ENCODE peak calls at places on chromosomes 12 and 14, in nine cellular contexts. E, J, U, F, K, L, R, G and X are unnamed samples.

GRCh38 chr12:59452746-59453145 is 143.1 kb upstream of the SLC16A7 start:
- DNase-seq in E (no peak), J (no peak), U (no peak), F (no peak), K (no peak), L (no peak), R (no peak), G (no peak), X (no peak)

GRCh38 chr14:103607039-103607668 is 21.9 kb upstream of the KLC1 start:
- DNase-seq in E (no peak), J (peak; percentile 82), U (peak; percentile 56), F (no peak), K (peak; percentile 71), L (peak; percentile 79), R (peak; percentile 61), G (peak; percentile 81), X (peak; percentile 40)

GRCh38 chr14:53979141-53979673 is 22.6 kb upstream of the BMP4 start:
- DNase-seq in E (no peak), J (peak; percentile 56), U (no peak), F (no peak), K (no peak), L (no peak), R (no peak), G (no peak), X (no peak)

GRCh38 chr14:61188936-61189808 is 92.0 kb downstream of the TMEM30B start:
- DNase-seq in E (peak; percentile 87), J (peak; percentile 28), U (peak; percentile 83), F (no peak), K (no peak), L (peak; percentile 57), R (no peak), G (peak; percentile 23), X (peak; percentile 34)

GRCh38 chr12:116901612-116902011 is 9.1 kb upstream of the FBXW8 start:
- DNase-seq in E (no peak), J (no peak), U (no peak), F (no peak), K (no peak), L (no peak), R (no peak), G (no peak), X (no peak)

GRCh38 chr12:47811581-47812484 is 7.9 kb downstream of the HDAC7 start:
- DNase-seq in E (no peak), J (peak; percentile 78), U (no peak), F (no peak), K (no peak), L (peak; percentile 83), R (no peak), G (peak; percentile 31), X (peak; percentile 41)

GRCh38 chr14:76208340-76208739 is 56.6 kb downstream of the GPATCH2L start:
- DNase-seq in E (no peak), J (no peak), U (no peak), F (no peak), K (no peak), L (no peak), R (no peak), G (no peak), X (no peak)

GRCh38 chr14:77752799-77753516 is 8.0 kb downstream of the SNW1 start:
- DNase-seq in E (no peak), J (no peak), U (no peak), F (no peak), K (no peak), L (no peak), R (no peak), G (no peak), X (no peak)

GRCh38 chr12:109760031-109760929 is 46.7 kb downstream of the FAM222A start:
- DNase-seq in E (no peak), J (no peak), U (peak; percentile 43), F (no peak), K (no peak), L (peak; percentile 34), R (no peak), G (peak; percentile 50), X (no peak)

GRCh38 chr12:84313326-84313675 is 599.3 kb downstream of the SLC6A15 start:
- DNase-seq in E (no peak), J (no peak), U (no peak), F (no peak), K (no peak), L (no peak), R (no peak), G (no peak), X (no peak)

GRCh38 chr12:47391566-47391965 is 311.8 kb upstream of the AMIGO2 start:
- DNase-seq in E (no peak), J (no peak), U (no peak), F (no peak), K (peak; percentile 50), L (no peak), R (no peak), G (peak; percentile 17), X (no peak)

GRCh38 chr12:71967176-71967575 is 28.5 kb downstream of the TPH2 start:
- DNase-seq in E (no peak), J (no peak), U (no peak), F (no peak), K (no peak), L (no peak), R (no peak), G (no peak), X (no peak)

GRCh38 chr12:116346222-116346621 is 68.7 kb upstream of the MED13L start:
- DNase-seq in E (no peak), J (no peak), U (no peak), F (no peak), K (no peak), L (peak; percentile 42), R (no peak), G (no peak), X (peak; percentile 37)

GRCh38 chr12:115666168-115666567 is 611.3 kb downstream of the MED13L start:
- DNase-seq in E (no peak), J (no peak), U (no peak), F (no peak), K (no peak), L (no peak), R (no peak), G (no peak), X (no peak)

DNA sequence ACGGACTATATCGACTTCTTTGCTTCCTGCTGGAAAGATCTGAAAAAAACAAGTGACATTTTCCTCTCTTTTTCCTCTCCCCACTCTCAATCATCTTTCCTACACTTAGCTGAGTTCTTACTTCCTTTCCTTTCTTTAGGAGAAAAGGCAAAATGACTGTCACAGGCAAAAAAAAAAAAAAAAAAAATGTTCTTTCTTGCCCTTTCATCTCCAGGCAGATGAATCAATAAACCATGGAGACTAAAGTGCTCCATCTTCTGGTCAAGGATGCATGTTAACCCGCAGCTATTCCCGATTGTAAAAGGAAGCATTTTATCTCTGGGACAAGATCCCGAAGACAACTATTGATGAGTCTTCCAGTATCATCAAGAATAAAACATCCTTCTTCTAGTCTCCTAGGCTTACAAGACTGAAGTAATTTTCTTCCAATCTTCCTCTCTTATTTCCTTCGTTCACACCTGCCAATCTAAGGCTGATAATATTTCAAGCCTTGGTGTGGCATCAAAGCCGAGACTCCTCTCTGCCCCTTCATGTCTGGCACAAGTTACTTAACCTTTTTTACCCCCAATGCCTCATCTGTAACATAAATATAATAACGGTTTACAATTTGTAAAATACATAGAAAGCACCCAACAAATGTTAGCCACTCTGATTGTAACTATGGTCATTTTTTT is 94.2 kb upstream of the PLEKHG7 start:
- DNase-seq in E (peak; percentile 27), J (no peak), U (no peak), F (no peak), K (no peak), L (no peak), R (no peak), G (no peak), X (no peak)
- TF ChIP-seq CTCF in E (peak; percentile 67), J (no peak), U (peak; percentile 43), F (peak; percentile 25), K (no peak), L (no peak), R (peak; percentile 24), G (peak; percentile 58), X (no peak)

GRCh38 chr12:120216742-120217595 is 16.1 kb upstream of the RPLP0 start:
- DNase-seq in E (no peak), J (no peak), U (no peak), F (no peak), K (no peak), L (no peak), R (no peak), G (no peak), X (no peak)
- TF ChIP-seq POLR2A in E (no peak), J (no peak), U (no peak), F (no peak), K (no peak), L (no peak), R (no peak), G (no peak), X (no peak)

DNA sequence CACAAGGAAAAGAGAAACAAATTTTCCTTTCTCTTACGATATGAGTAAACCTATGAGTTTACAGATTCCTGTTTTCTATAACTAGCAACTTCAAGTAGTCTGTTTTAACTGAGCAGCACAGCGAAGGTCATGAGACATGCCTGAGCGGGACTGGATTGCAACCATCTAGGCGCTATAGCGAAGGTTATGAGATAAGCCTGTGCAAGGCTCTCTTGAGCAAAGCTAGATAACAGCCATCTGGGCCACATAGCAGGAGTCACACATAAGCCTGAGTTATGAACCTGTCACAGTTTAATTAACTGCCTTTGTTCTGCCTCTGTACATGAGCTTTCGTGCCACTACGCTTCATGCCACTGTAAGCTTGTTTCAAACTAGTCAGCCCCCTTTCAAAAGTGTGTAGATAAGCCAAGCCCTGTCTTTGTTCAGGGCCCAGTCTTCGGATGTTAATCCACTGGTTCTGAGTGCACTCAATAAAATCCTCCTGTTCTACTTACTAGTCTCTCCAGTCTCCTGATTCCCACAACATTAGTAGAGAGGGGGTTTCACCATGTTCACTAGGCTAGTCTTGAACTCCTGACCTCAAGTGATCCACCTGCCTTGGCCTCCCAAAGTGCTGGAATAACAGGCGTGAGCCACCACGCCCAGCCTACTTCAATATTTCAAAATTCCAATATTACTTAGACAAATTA is 47.1 kb downstream of the SEC23A start:
- DNase-seq in E (no peak), J (no peak), U (no peak), F (no peak), K (no peak), L (no peak), R (no peak), G (no peak), X (no peak)
- H3K4me3 ChIP-seq in E (no peak overlapping the region), J (no peak overlapping the region), U (no peak overlapping the region), F (no peak overlapping the region), K (no peak overlapping the region), L (no peak overlapping the region), R (no peak overlapping the region), G (no peak overlapping the region), X (no peak overlapping the region)

DNA sequence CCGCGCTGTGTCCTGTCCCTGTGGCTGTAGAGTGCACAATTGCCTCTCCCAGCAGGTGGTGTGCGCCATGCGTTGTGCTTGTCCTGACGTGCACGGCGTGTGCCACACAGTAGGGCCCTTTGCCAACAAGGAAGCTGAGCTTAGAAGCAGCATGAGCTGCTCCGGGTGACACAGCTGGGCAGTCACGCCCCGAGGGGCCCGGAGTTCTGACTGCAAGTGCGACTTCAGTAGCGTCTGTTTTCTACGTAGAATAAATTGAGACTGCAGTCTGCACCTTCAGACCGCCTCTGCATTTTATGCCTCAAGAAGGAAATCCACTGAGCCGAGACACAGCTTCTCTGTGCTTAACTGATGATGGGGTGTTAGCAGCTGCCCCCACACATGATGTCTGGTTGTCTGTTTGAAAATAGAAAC is 81.6 kb downstream of the ADGRD1 start:
- DNase-seq in E (no peak), J (no peak), U (no peak), F (no peak), K (no peak), L (no peak), R (no peak), G (no peak), X (peak; percentile 56)
- TF ChIP-seq CTCF in E (no peak), J (no peak), U (no peak), F (no peak), K (no peak), L (no peak), R (no peak), G (no peak), X (no peak)